ENCODE peak calls at places on chromosomes 11 and 22, in six cellular contexts. One of them, this sample, is unnamed.

GRCh38 chr11:133386262-133386661 is 146.0 kb downstream of the OPCML start:
- DNase-seq in adrenal gland: no peak
- DNase-seq in neural progenitor cell: no peak
- DNase-seq in effector CD8-positive, alpha-beta T cell: no peak
- DNase-seq in tibial artery: no peak
- DNase-seq in midbrain: no peak
- DNase-seq in this sample: no peak

GRCh38 chr11:27395556-27396258 is 32.7 kb upstream of the CCDC34 start:
- DNase-seq in adrenal gland: no peak
- DNase-seq in effector CD8-positive, alpha-beta T cell: no peak
- DNase-seq in midbrain: no peak
- DNase-seq in neural progenitor cell: peak; percentile 45
- DNase-seq in tibial artery: no peak
- DNase-seq in this sample: peak; percentile 64

GRCh38 chr11:4839851-4840549 is 9.0 kb downstream of the OR51S1 start:
- DNase-seq in midbrain: no peak
- DNase-seq in effector CD8-positive, alpha-beta T cell: no peak
- DNase-seq in neural progenitor cell: no peak
- DNase-seq in tibial artery: no peak
- DNase-seq in adrenal gland: no peak
- DNase-seq in this sample: no peak

GRCh38 chr11:134361241-134361640 is 29.5 kb downstream of the GLB1L2 start:
- DNase-seq in effector CD8-positive, alpha-beta T cell: no peak
- DNase-seq in neural progenitor cell: no peak
- DNase-seq in midbrain: no peak
- DNase-seq in adrenal gland: no peak
- DNase-seq in tibial artery: no peak
- DNase-seq in this sample: no peak

GRCh38 chr11:33735426-33736147 is 636 bp downstream of the CD59 start:
- DNase-seq in midbrain: peak; percentile 62
- DNase-seq in neural progenitor cell: peak; percentile 59
- DNase-seq in effector CD8-positive, alpha-beta T cell: peak; percentile 17
- DNase-seq in tibial artery: peak; percentile 46
- DNase-seq in adrenal gland: peak; percentile 62
- DNase-seq in this sample: peak; percentile 67

GRCh38 chr11:47244664-47245350 is 3.8 kb downstream of the ACP2 start:
- DNase-seq in midbrain: no peak
- DNase-seq in effector CD8-positive, alpha-beta T cell: no peak
- DNase-seq in adrenal gland: peak; percentile 70
- DNase-seq in tibial artery: no peak
- DNase-seq in neural progenitor cell: no peak
- DNase-seq in this sample: no peak

GRCh38 chr11:90661233-90661632 is 438.4 kb upstream of the CHORDC1 start:
- DNase-seq in tibial artery: no peak
- DNase-seq in neural progenitor cell: no peak
- DNase-seq in midbrain: no peak
- DNase-seq in effector CD8-positive, alpha-beta T cell: no peak
- DNase-seq in adrenal gland: no peak
- DNase-seq in this sample: no peak

GRCh38 chr22:38299758-38300157 is 17.5 kb downstream of the CSNK1E start:
- DNase-seq in adrenal gland: no peak
- DNase-seq in midbrain: no peak
- DNase-seq in effector CD8-positive, alpha-beta T cell: no peak
- DNase-seq in tibial artery: no peak
- DNase-seq in neural progenitor cell: no peak
- DNase-seq in this sample: no peak

GRCh38 chr22:41481925-41482318 is 13.0 kb downstream of the ACO2 start:
- DNase-seq in adrenal gland: no peak
- DNase-seq in midbrain: peak; percentile 12
- DNase-seq in effector CD8-positive, alpha-beta T cell: no peak
- DNase-seq in tibial artery: no peak
- DNase-seq in neural progenitor cell: no peak
- DNase-seq in this sample: no peak

GRCh38 chr11:94740083-94740974 is 27.8 kb upstream of the AMOTL1 start:
- DNase-seq in neural progenitor cell: peak; percentile 81
- DNase-seq in midbrain: peak; percentile 30
- DNase-seq in tibial artery: peak; percentile 27
- DNase-seq in adrenal gland: peak; percentile 72
- DNase-seq in effector CD8-positive, alpha-beta T cell: no peak
- DNase-seq in this sample: peak; percentile 55

GRCh38 chr11:61125310-61125684 is 23.0 kb downstream of the CD5 start:
- DNase-seq in neural progenitor cell: no peak
- DNase-seq in effector CD8-positive, alpha-beta T cell: no peak
- DNase-seq in midbrain: no peak
- DNase-seq in adrenal gland: no peak
- DNase-seq in tibial artery: no peak
- DNase-seq in this sample: no peak

GRCh38 chr11:71420455-71421241 is 27.5 kb downstream of the DHCR7 start:
- DNase-seq in adrenal gland: peak; percentile 72
- DNase-seq in tibial artery: no peak
- DNase-seq in neural progenitor cell: peak; percentile 79
- DNase-seq in effector CD8-positive, alpha-beta T cell: no peak
- DNase-seq in midbrain: peak; percentile 24
- DNase-seq in this sample: peak; percentile 61

GRCh38 chr11:37718431-37718999 is 1120.5 kb upstream of the RAG2 start:
- DNase-seq in adrenal gland: no peak
- DNase-seq in tibial artery: no peak
- DNase-seq in effector CD8-positive, alpha-beta T cell: no peak
- DNase-seq in midbrain: no peak
- DNase-seq in neural progenitor cell: no peak
- DNase-seq in this sample: peak; percentile 24